ENCODE peak calls at places on chromosomes 1 and 21, in seven cellular contexts. K, T, J, P, I, N and C are unnamed samples.

GRCh38 chr1:95733031-95733430 is 499.0 kb downstream of the RWDD3 start:
- DNase-seq in K (no peak), T (no peak), J (no peak), P (no peak), I (no peak), N (no peak), C (no peak)

GRCh38 chr1:85319931-85320330 is 43.5 kb upstream of the BCL10 start:
- DNase-seq in K (no peak), T (no peak), J (peak; percentile 90), P (no peak), I (no peak), N (no peak), C (no peak)

GRCh38 chr1:113652773-113653172 is 106.5 kb downstream of the PHTF1 start:
- DNase-seq in K (no peak), T (no peak), J (no peak), P (no peak), I (no peak), N (no peak), C (no peak)

GRCh38 chr21:41445465-41445862 is 19.4 kb downstream of the MX1 start:
- DNase-seq in K (no peak), T (no peak), J (no peak), P (no peak), I (no peak), N (no peak), C (no peak)

GRCh38 chr1:55418625-55419024 is 203.5 kb upstream of the USP24 start:
- DNase-seq in K (no peak), T (no peak), J (no peak), P (no peak), I (no peak), N (no peak), C (no peak)

GRCh38 chr1:113811353-113811887 is 856 bp downstream of the RSBN1 start:
- DNase-seq in K (no peak), T (peak; percentile 82), J (peak; percentile 65), P (peak; percentile 35), I (peak; percentile 25), N (no peak), C (peak; percentile 57)

GRCh38 chr1:199875856-199876255 is 151.7 kb upstream of the NR5A2 start:
- DNase-seq in K (no peak), T (no peak), J (no peak), P (no peak), I (no peak), N (no peak), C (no peak)

GRCh38 chr1:71522721-71523120 is 441.9 kb upstream of the ZRANB2 start:
- DNase-seq in K (no peak), T (no peak), J (no peak), P (peak; percentile 37), I (no peak), N (no peak), C (no peak)

GRCh38 chr1:213761845-213762407 is 225.8 kb upstream of the PROX1 start:
- DNase-seq in K (no peak), T (no peak), J (peak; percentile 63), P (no peak), I (no peak), N (no peak), C (no peak)

GRCh38 chr1:174534789-174535188 is 87.0 kb downstream of the GPR52 start:
- DNase-seq in K (peak; percentile 82), T (no peak), J (no peak), P (peak; percentile 50), I (no peak), N (no peak), C (no peak)

GRCh38 chr1:174156437-174156836 is 2.9 kb upstream of the RABGAP1L start:
- DNase-seq in K (no peak), T (no peak), J (no peak), P (no peak), I (no peak), N (no peak), C (no peak)

GRCh38 chr1:24830680-24831272 is 85.5 kb downstream of the CLIC4 start:
- DNase-seq in K (peak; percentile 42), T (peak; percentile 64), J (peak; percentile 90), P (peak; percentile 89), I (peak; percentile 53), N (no peak), C (peak; percentile 82)

GRCh38 chr1:233859446-233859845 is 45.0 kb upstream of the SLC35F3 start:
- DNase-seq in K (no peak), T (peak; percentile 7), J (no peak), P (no peak), I (no peak), N (no peak), C (no peak)

GRCh38 chr1:56910441-56910985 is 55.3 kb downstream of the C8B start:
- DNase-seq in K (no peak), T (no peak), J (no peak), P (no peak), I (no peak), N (no peak), C (no peak)

GRCh38 chr1:147622731-147623130 is 47.6 kb downstream of the ACP6 start:
- DNase-seq in K (peak; percentile 75), T (no peak), J (no peak), P (no peak), I (no peak), N (no peak), C (no peak)

GRCh38 chr1:213934642-213935041 is 53.1 kb upstream of the PROX1 start:
- DNase-seq in K (peak; percentile 57), T (no peak), J (no peak), P (no peak), I (no peak), N (no peak), C (no peak)

GRCh38 chr1:117037802-117038201 is 22.3 kb upstream of the TTF2 start:
- DNase-seq in K (no peak), T (no peak), J (no peak), P (no peak), I (no peak), N (no peak), C (no peak)

GRCh38 chr1:9035226-9035625 is 9.0 kb upstream of the SLC2A7 start:
- DNase-seq in K (no peak), T (no peak), J (no peak), P (no peak), I (no peak), N (no peak), C (no peak)

GRCh38 chr1:10430216-10431064 is at the start of gene CENPS:
- DNase-seq in K (peak; percentile 65), T (peak; percentile 96), J (peak; percentile 92), P (peak; percentile 86), I (peak; percentile 100), N (peak; percentile 51), C (peak; percentile 96)

GRCh38 chr1:117573386-117574040 is 32.3 kb upstream of the TENT5C start:
- DNase-seq in K (no peak), T (no peak), J (no peak), P (no peak), I (no peak), N (no peak), C (peak; percentile 77)

GRCh38 chr1:159079518-159079917 is 3.0 kb upstream of the AIM2 start:
- DNase-seq in K (no peak), T (no peak), J (no peak), P (no peak), I (no peak), N (no peak), C (no peak)

GRCh38 chr1:14476170-14476955 is 122.1 kb upstream of the KAZN start:
- DNase-seq in K (peak; percentile 82), T (no peak), J (no peak), P (no peak), I (no peak), N (no peak), C (peak; percentile 47)

GRCh38 chr21:42125571-42126544 is 54.7 kb downstream of the UMODL1 start:
- DNase-seq in K (peak; percentile 54), T (peak; percentile 43), J (no peak), P (peak; percentile 60), I (peak; percentile 54), N (no peak), C (peak; percentile 30)

GRCh38 chr1:22171951-22172715 is 29.2 kb upstream of the WNT4 start:
- DNase-seq in K (no peak), T (no peak), J (no peak), P (no peak), I (peak; percentile 34), N (no peak), C (no peak)

GRCh38 chr1:171645553-171646336 is 6.7 kb downstream of the MYOC start:
- DNase-seq in K (peak; percentile 33), T (no peak), J (no peak), P (peak; percentile 63), I (no peak), N (no peak), C (no peak)

GRCh38 chr1:153543738-153544135 is 1.9 kb downstream of the S100A4 start:
- DNase-seq in K (no peak), T (no peak), J (no peak), P (no peak), I (no peak), N (no peak), C (no peak)

GRCh38 chr1:24315391-24315790 is 3.8 kb upstream of the GRHL3 start:
- DNase-seq in K (no peak), T (no peak), J (no peak), P (no peak), I (no peak), N (no peak), C (no peak)

DNA sequence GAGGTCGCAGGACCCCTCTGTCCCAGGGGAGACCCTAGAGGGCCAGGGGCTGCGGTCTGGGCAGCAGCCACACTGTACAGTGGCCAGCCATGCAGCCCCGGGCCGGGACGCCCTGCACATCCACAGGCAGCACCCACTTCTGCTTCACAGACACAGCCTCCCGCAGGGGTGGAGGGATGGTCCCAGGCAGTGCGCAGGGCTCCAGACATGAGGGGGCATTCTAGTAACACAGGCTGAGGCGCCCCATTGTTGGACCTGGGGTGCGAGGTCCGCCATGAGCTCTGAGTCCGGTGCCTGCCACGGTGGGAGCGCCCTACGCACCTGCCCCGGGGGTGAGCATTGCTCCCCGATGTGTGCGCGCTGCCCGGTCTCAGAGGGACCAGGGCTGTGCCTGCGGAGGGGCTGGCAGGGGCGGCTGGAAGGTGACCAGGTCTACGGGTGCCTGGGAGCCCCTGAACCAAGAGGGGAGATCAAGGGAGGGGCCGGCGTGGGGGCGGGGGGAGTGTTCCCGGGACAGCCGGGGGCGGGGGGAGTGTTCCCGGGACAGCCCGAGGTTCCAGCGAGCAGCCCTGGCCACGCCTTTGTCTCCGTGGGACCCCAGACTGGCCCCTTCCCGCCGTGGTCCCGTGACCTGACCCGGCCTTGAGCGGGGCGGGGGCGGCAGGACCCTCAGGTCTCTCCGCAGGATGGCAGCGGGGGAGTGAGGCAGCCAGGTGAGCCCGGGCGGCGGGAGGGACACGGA is 4.5 kb downstream of the MMEL1 start:
- DNase-seq in K (no peak), T (peak; percentile 39), J (no peak), P (no peak), I (no peak), N (no peak), C (no peak)
- TF ChIP-seq EZH2 in K (peak; percentile 79), T (peak; percentile 85), J (peak; percentile 34), P (peak; percentile 61), I (no peak), N (no peak), C (peak; percentile 69)

GRCh38 chr21:46184625-46185555 is 631 bp upstream of the SPATC1L start:
- DNase-seq in K (peak; percentile 90), T (peak; percentile 93), J (peak; percentile 95), P (peak; percentile 92), I (peak; percentile 86), N (peak; percentile 63), C (peak; percentile 86)
- H3K4me3 ChIP-seq in K (peak overlapping the region; percentile 64), T (peak overlapping the region; percentile 99), J (peak overlapping the region; percentile 52), P (peak overlapping the region; percentile 32), I (peak overlapping the region; percentile 88), N (peak overlapping the region; percentile 71), C (peak overlapping the region; percentile 76)

GRCh38 chr1:92784639-92785500 is at the start of gene EVI5:
- DNase-seq in K (peak; percentile 95), T (peak; percentile 99), J (peak; percentile 99), P (peak; percentile 97), I (peak; percentile 90), N (peak; percentile 48), C (peak; percentile 98)
- TF ChIP-seq CTCF in K (no peak), T (no peak), J (no peak), P (no peak), I (peak; percentile 45), N (peak; percentile 39), C (no peak)

GRCh38 chr1:228463559-228464455 is 23.4 kb upstream of the RNF187 start:
- DNase-seq in K (no peak), T (peak; percentile 84), J (no peak), P (peak; percentile 34), I (peak; percentile 93), N (no peak), C (peak; percentile 33)
- TF ChIP-seq EZH2 in K (no peak), T (peak; percentile 43), J (peak; percentile 62), P (peak; percentile 38), I (no peak), N (no peak), C (peak; percentile 16)